ENCODE peak calls at places on chromosomes 1 and 21, in six cellular contexts. One of them, this sample, is unnamed.

GRCh38 chr1:223234164-223234501 is 91.1 kb upstream of the TLR5 start:
- DNase-seq in neuronal stem cell: no peak
- DNase-seq in H1: no peak
- DNase-seq in mesendoderm: no peak
- DNase-seq in H9: no peak
- DNase-seq in IMR-90: no peak
- DNase-seq in this sample: no peak

GRCh38 chr1:180451504-180451903 is 50.9 kb downstream of the ACBD6 start:
- DNase-seq in neuronal stem cell: no peak
- DNase-seq in mesendoderm: no peak
- DNase-seq in IMR-90: no peak
- DNase-seq in H9: no peak
- DNase-seq in H1: no peak
- DNase-seq in this sample: no peak

GRCh38 chr1:202957733-202958543 is at the start of gene ADIPOR1:
- DNase-seq in IMR-90: peak
- DNase-seq in mesendoderm: peak
- DNase-seq in neuronal stem cell: peak
- DNase-seq in H1: no peak
- DNase-seq in H9: peak
- DNase-seq in this sample: peak

GRCh38 chr1:15181564-15181963 is 28.0 kb downstream of the TMEM51 start:
- DNase-seq in neuronal stem cell: no peak
- DNase-seq in IMR-90: no peak
- DNase-seq in H1: no peak
- DNase-seq in H9: no peak
- DNase-seq in mesendoderm: no peak
- DNase-seq in this sample: no peak

GRCh38 chr1:228015276-228016180 is 8.7 kb downstream of the WNT3A start:
- DNase-seq in H9: no peak
- DNase-seq in IMR-90: peak
- DNase-seq in H1: no peak
- DNase-seq in mesendoderm: no peak
- DNase-seq in neuronal stem cell: no peak
- DNase-seq in this sample: no peak

GRCh38 chr1:1122981-1123480 is 7.1 kb upstream of the C1orf159 start:
- DNase-seq in H1: no peak
- DNase-seq in mesendoderm: peak
- DNase-seq in H9: no peak
- DNase-seq in neuronal stem cell: no peak
- DNase-seq in IMR-90: no peak
- DNase-seq in this sample: peak

GRCh38 chr1:72007312-72007711 is 275.0 kb downstream of the NEGR1 start:
- DNase-seq in neuronal stem cell: no peak
- DNase-seq in H1: no peak
- DNase-seq in IMR-90: no peak
- DNase-seq in mesendoderm: no peak
- DNase-seq in H9: no peak
- DNase-seq in this sample: no peak

GRCh38 chr1:113811353-113811887 is 856 bp downstream of the RSBN1 start:
- DNase-seq in H9: peak
- DNase-seq in neuronal stem cell: peak
- DNase-seq in IMR-90: peak
- DNase-seq in H1: peak
- DNase-seq in mesendoderm: peak
- DNase-seq in this sample: peak

GRCh38 chr1:236854602-236854978 is 59.5 kb downstream of the MTR start:
- DNase-seq in H1: no peak
- DNase-seq in neuronal stem cell: no peak
- DNase-seq in IMR-90: peak
- DNase-seq in H9: no peak
- DNase-seq in mesendoderm: peak
- DNase-seq in this sample: peak

GRCh38 chr1:64917328-64917861 is 49.0 kb downstream of the JAK1 start:
- DNase-seq in H9: no peak
- DNase-seq in IMR-90: peak
- DNase-seq in H1: no peak
- DNase-seq in mesendoderm: peak
- DNase-seq in neuronal stem cell: no peak
- DNase-seq in this sample: peak

GRCh38 chr1:115306146-115306545 is 31.9 kb downstream of the NGF start:
- DNase-seq in H1: no peak
- DNase-seq in neuronal stem cell: no peak
- DNase-seq in IMR-90: peak
- DNase-seq in mesendoderm: no peak
- DNase-seq in H9: no peak
- DNase-seq in this sample: no peak

GRCh38 chr1:25185934-25186333 is 46.4 kb downstream of the SYF2 start:
- DNase-seq in IMR-90: no peak
- DNase-seq in neuronal stem cell: no peak
- DNase-seq in H1: no peak
- DNase-seq in H9: no peak
- DNase-seq in mesendoderm: no peak
- DNase-seq in this sample: no peak

GRCh38 chr1:41802532-41803501 is 115.9 kb downstream of the HIVEP3 start:
- DNase-seq in mesendoderm: no peak
- DNase-seq in H1: no peak
- DNase-seq in neuronal stem cell: no peak
- DNase-seq in IMR-90: no peak
- DNase-seq in H9: no peak
- DNase-seq in this sample: no peak

GRCh38 chr1:226425431-226426031 is 17.6 kb upstream of the PARP1 start:
- DNase-seq in IMR-90: no peak
- DNase-seq in mesendoderm: no peak
- DNase-seq in H1: no peak
- DNase-seq in H9: no peak
- DNase-seq in neuronal stem cell: no peak
- DNase-seq in this sample: no peak

GRCh38 chr1:203450016-203450415 is 25.6 kb upstream of the PRELP start:
- DNase-seq in mesendoderm: no peak
- DNase-seq in IMR-90: no peak
- DNase-seq in neuronal stem cell: no peak
- DNase-seq in H9: no peak
- DNase-seq in H1: no peak
- DNase-seq in this sample: no peak

GRCh38 chr1:211591980-211592493 is 13.1 kb upstream of the SLC30A1 start:
- DNase-seq in mesendoderm: no peak
- DNase-seq in H9: no peak
- DNase-seq in H1: no peak
- DNase-seq in neuronal stem cell: no peak
- DNase-seq in IMR-90: peak
- DNase-seq in this sample: peak

GRCh38 chr1:211742889-211743529 is 67.6 kb upstream of the NEK2 start:
- DNase-seq in IMR-90: no peak
- DNase-seq in H1: no peak
- DNase-seq in neuronal stem cell: no peak
- DNase-seq in mesendoderm: no peak
- DNase-seq in H9: no peak
- DNase-seq in this sample: no peak

DNA sequence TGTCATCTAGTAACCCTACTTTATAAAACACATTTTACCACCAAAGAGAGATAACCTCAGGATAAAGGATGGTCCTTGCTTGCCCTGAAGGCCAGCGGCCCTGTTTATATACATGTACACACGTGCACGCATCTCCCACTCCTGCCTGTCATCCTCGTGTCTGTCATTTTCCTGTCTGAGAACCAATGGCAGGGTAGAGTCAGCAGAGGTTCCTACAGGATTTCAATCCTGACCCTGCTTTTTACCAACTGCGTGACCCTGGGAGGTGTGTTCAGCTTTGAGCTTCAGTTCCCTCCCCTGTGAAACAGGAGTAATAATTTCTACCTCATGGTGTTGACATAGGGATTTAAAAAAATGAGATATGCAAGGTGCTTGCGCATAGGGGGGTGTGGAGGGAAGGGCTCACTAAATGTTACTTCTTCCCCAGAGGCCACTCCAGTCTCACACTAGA is 12.3 kb upstream of the RASSF5 start:
- DNase-seq in H9: no peak
- DNase-seq in IMR-90: no peak
- DNase-seq in H1: no peak
- DNase-seq in neuronal stem cell: no peak
- DNase-seq in mesendoderm: no peak
- DNase-seq in this sample: no peak
- H2BK15ac ChIP-seq in H9: no peak
- H2BK15ac ChIP-seq in IMR-90: no peak
- H2BK15ac ChIP-seq in H1: no peak
- H2BK15ac ChIP-seq in neuronal stem cell: no peak
- H2BK15ac ChIP-seq in mesendoderm: no peak
- H2BK15ac ChIP-seq in this sample: no peak

GRCh38 chr1:42845866-42846256 is 552 bp upstream of the ZNF691 start:
- DNase-seq in IMR-90: no peak
- DNase-seq in mesendoderm: no peak
- DNase-seq in H1: no peak
- DNase-seq in H9: no peak
- DNase-seq in neuronal stem cell: peak
- DNase-seq in this sample: no peak

GRCh38 chr1:42846257-42847110 is at the start of gene ZNF691:
- DNase-seq in neuronal stem cell: peak
- DNase-seq in mesendoderm: peak
- DNase-seq in H9: peak
- DNase-seq in IMR-90: peak
- DNase-seq in H1: peak
- DNase-seq in this sample: peak

GRCh38 chr1:42844592-42845140 is 1.7 kb upstream of the ZNF691 start:
- DNase-seq in IMR-90: peak
- DNase-seq in H1: no peak
- DNase-seq in H9: no peak
- DNase-seq in mesendoderm: no peak
- DNase-seq in neuronal stem cell: no peak
- DNase-seq in this sample: peak

GRCh38 chr1:42847111-42847580 is 733 bp downstream of the ZNF691 start:
- DNase-seq in H1: no peak
- DNase-seq in mesendoderm: no peak
- DNase-seq in neuronal stem cell: peak
- DNase-seq in H9: no peak
- DNase-seq in IMR-90: no peak
- DNase-seq in this sample: no peak

DNA sequence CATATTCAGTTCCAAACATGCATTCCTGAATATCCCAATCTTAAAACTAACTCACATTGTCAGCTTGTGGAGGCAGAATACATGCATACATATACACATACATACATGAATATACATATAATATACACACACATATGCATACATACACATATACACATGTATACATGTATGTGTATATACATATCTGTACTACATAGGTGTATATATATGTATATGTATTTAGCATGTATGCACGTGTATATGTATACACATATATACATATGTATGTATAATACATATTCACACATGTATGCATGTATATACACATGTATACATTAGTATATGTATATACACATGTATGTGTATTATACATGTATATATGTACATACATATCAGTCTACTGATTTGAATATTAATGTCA is 1.2 kb upstream of the ZNF691 start:
- DNase-seq in H9: no peak
- DNase-seq in neuronal stem cell: no peak
- DNase-seq in H1: no peak
- DNase-seq in IMR-90: no peak
- DNase-seq in mesendoderm: no peak
- DNase-seq in this sample: no peak
- H3K4ac ChIP-seq in H9: no peak
- H3K4ac ChIP-seq in neuronal stem cell: no peak
- H3K4ac ChIP-seq in H1: no peak
- H3K4ac ChIP-seq in IMR-90: no peak
- H3K4ac ChIP-seq in mesendoderm: no peak
- H3K4ac ChIP-seq in this sample: no peak

GRCh38 chr21:34819357-34819999 is 150.7 kb downstream of the CLIC6 start:
- DNase-seq in mesendoderm: peak
- DNase-seq in H1: no peak
- DNase-seq in neuronal stem cell: peak
- DNase-seq in IMR-90: no peak
- DNase-seq in H9: no peak
- DNase-seq in this sample: no peak
- H2BK120ac ChIP-seq in mesendoderm: no peak
- H2BK120ac ChIP-seq in H1: no peak
- H2BK120ac ChIP-seq in neuronal stem cell: no peak
- H2BK120ac ChIP-seq in IMR-90: peak
- H2BK120ac ChIP-seq in H9: no peak
- H2BK120ac ChIP-seq in this sample: no peak

DNA sequence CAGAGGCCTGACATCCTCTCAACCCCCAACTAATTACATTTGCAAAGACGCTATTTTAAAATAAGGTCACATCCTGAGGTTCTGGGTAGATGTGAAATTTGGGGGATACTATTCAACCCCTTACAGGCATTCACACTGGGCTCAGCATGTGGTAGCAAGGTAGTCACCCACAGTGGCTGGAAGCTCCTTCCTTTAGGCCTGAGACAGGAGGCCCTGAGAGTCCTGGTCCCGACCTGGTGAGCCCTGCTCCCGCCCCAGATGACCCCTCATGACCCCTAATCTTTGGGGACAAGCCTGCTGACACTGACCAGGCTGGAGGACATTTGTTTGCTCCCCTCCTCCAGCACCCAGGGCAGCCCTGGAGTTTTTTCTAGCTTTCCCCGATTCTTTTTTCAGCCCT is 225.9 kb downstream of the DYRK1A start:
- DNase-seq in H9: peak
- DNase-seq in H1: no peak
- DNase-seq in IMR-90: no peak
- DNase-seq in neuronal stem cell: no peak
- DNase-seq in mesendoderm: peak
- DNase-seq in this sample: no peak
- H2BK15ac ChIP-seq in H9: no peak
- H2BK15ac ChIP-seq in H1: peak
- H2BK15ac ChIP-seq in IMR-90: no peak
- H2BK15ac ChIP-seq in neuronal stem cell: no peak
- H2BK15ac ChIP-seq in mesendoderm: no peak
- H2BK15ac ChIP-seq in this sample: no peak

GRCh38 chr1:54292015-54292739 is 92.2 kb downstream of the MRPL37 start:
- DNase-seq in H9: no peak
- DNase-seq in H1: no peak
- DNase-seq in neuronal stem cell: no peak
- DNase-seq in IMR-90: no peak
- DNase-seq in mesendoderm: peak
- DNase-seq in this sample: no peak

GRCh38 chr1:54290443-54291184 is 90.6 kb downstream of the MRPL37 start:
- DNase-seq in H1: no peak
- DNase-seq in neuronal stem cell: no peak
- DNase-seq in mesendoderm: no peak
- DNase-seq in H9: no peak
- DNase-seq in IMR-90: peak
- DNase-seq in this sample: peak

GRCh38 chr1:54289061-54289938 is 89.3 kb downstream of the MRPL37 start:
- DNase-seq in mesendoderm: no peak
- DNase-seq in IMR-90: peak
- DNase-seq in neuronal stem cell: no peak
- DNase-seq in H9: no peak
- DNase-seq in H1: no peak
- DNase-seq in this sample: no peak

GRCh38 chr1:54289939-54290233 is 89.9 kb downstream of the MRPL37 start:
- DNase-seq in neuronal stem cell: no peak
- DNase-seq in mesendoderm: no peak
- DNase-seq in H9: no peak
- DNase-seq in H1: no peak
- DNase-seq in IMR-90: no peak
- DNase-seq in this sample: no peak

GRCh38 chr1:54291276-54292014 is 91.5 kb downstream of the MRPL37 start:
- DNase-seq in H1: no peak
- DNase-seq in neuronal stem cell: no peak
- DNase-seq in H9: no peak
- DNase-seq in mesendoderm: no peak
- DNase-seq in IMR-90: no peak
- DNase-seq in this sample: no peak
- H3K4ac ChIP-seq in H1: no peak
- H3K4ac ChIP-seq in neuronal stem cell: no peak
- H3K4ac ChIP-seq in H9: no peak
- H3K4ac ChIP-seq in mesendoderm: no peak
- H3K4ac ChIP-seq in IMR-90: no peak
- H3K4ac ChIP-seq in this sample: no peak

This sample was measured in mesenchymal stem cell.